ENCODE peak calls at places on chromosomes 7 and 10, in ten cellular contexts. One of them, this sample, is unnamed.

GRCh38 chr10:79082035-79082373 is 13.2 kb downstream of the ZMIZ1 start:
- DNase-seq in GM12865: no peak
- DNase-seq in GM04504: no peak
- DNase-seq in T1000: no peak
- DNase-seq in endothelial cell: no peak
- DNase-seq in esophagus squamous epithelium: no peak
- DNase-seq in activated T-cell treated with anti-CD3 and anti-CD28 coated beads for 24 hours: no peak
- DNase-seq in renal cortical epithelial cell: no peak
- DNase-seq in KBM-7: no peak
- DNase-seq in ureter: no peak
- DNase-seq in this sample: no peak

GRCh38 chr10:93445097-93445960 is 36.8 kb downstream of the MYOF start:
- DNase-seq in renal cortical epithelial cell: peak
- DNase-seq in T1000: peak
- DNase-seq in KBM-7: no peak
- DNase-seq in GM04504: peak
- DNase-seq in ureter: peak
- DNase-seq in esophagus squamous epithelium: peak
- DNase-seq in endothelial cell: peak
- DNase-seq in activated T-cell treated with anti-CD3 and anti-CD28 coated beads for 24 hours: no peak
- DNase-seq in GM12865: peak
- DNase-seq in this sample: no peak

GRCh38 chr7:151083071-151083823 is at the start of gene TMUB1:
- DNase-seq in GM12865: peak
- DNase-seq in esophagus squamous epithelium: peak
- DNase-seq in endothelial cell: peak
- DNase-seq in ureter: peak
- DNase-seq in KBM-7: peak
- DNase-seq in GM04504: no peak
- DNase-seq in renal cortical epithelial cell: no peak
- DNase-seq in activated T-cell treated with anti-CD3 and anti-CD28 coated beads for 24 hours: peak
- DNase-seq in T1000: peak
- DNase-seq in this sample: peak

GRCh38 chr7:101021703-101022102 is 1.8 kb downstream of the MUC17 start:
- DNase-seq in T1000: no peak
- DNase-seq in renal cortical epithelial cell: no peak
- DNase-seq in KBM-7: no peak
- DNase-seq in esophagus squamous epithelium: no peak
- DNase-seq in GM12865: no peak
- DNase-seq in activated T-cell treated with anti-CD3 and anti-CD28 coated beads for 24 hours: no peak
- DNase-seq in GM04504: no peak
- DNase-seq in ureter: no peak
- DNase-seq in endothelial cell: no peak
- DNase-seq in this sample: no peak

GRCh38 chr7:16063691-16064090 is 357.6 kb downstream of the CRPPA start:
- DNase-seq in KBM-7: no peak
- DNase-seq in activated T-cell treated with anti-CD3 and anti-CD28 coated beads for 24 hours: no peak
- DNase-seq in GM12865: no peak
- DNase-seq in endothelial cell: no peak
- DNase-seq in renal cortical epithelial cell: no peak
- DNase-seq in ureter: no peak
- DNase-seq in GM04504: peak
- DNase-seq in esophagus squamous epithelium: no peak
- DNase-seq in T1000: no peak
- DNase-seq in this sample: no peak

GRCh38 chr10:78803710-78804109 is 265.1 kb upstream of the ZMIZ1 start:
- DNase-seq in renal cortical epithelial cell: no peak
- DNase-seq in GM04504: no peak
- DNase-seq in esophagus squamous epithelium: no peak
- DNase-seq in activated T-cell treated with anti-CD3 and anti-CD28 coated beads for 24 hours: no peak
- DNase-seq in ureter: no peak
- DNase-seq in T1000: no peak
- DNase-seq in endothelial cell: no peak
- DNase-seq in KBM-7: no peak
- DNase-seq in GM12865: no peak
- DNase-seq in this sample: no peak

GRCh38 chr7:144102041-144102440 is 7.3 kb upstream of the OR2A2 start:
- DNase-seq in activated T-cell treated with anti-CD3 and anti-CD28 coated beads for 24 hours: no peak
- DNase-seq in endothelial cell: no peak
- DNase-seq in renal cortical epithelial cell: no peak
- DNase-seq in ureter: no peak
- DNase-seq in KBM-7: no peak
- DNase-seq in GM04504: no peak
- DNase-seq in T1000: no peak
- DNase-seq in esophagus squamous epithelium: no peak
- DNase-seq in GM12865: no peak
- DNase-seq in this sample: no peak

GRCh38 chr7:44980393-44981034 is 1.7 kb upstream of the MYO1G start:
- DNase-seq in GM12865: peak
- DNase-seq in esophagus squamous epithelium: no peak
- DNase-seq in T1000: no peak
- DNase-seq in renal cortical epithelial cell: no peak
- DNase-seq in activated T-cell treated with anti-CD3 and anti-CD28 coated beads for 24 hours: peak
- DNase-seq in endothelial cell: no peak
- DNase-seq in GM04504: no peak
- DNase-seq in ureter: no peak
- DNase-seq in KBM-7: peak
- DNase-seq in this sample: peak

GRCh38 chr7:15751191-15751701 is 64.8 kb upstream of the MEOX2 start:
- DNase-seq in endothelial cell: no peak
- DNase-seq in renal cortical epithelial cell: no peak
- DNase-seq in GM12865: no peak
- DNase-seq in ureter: no peak
- DNase-seq in esophagus squamous epithelium: no peak
- DNase-seq in T1000: no peak
- DNase-seq in activated T-cell treated with anti-CD3 and anti-CD28 coated beads for 24 hours: no peak
- DNase-seq in KBM-7: no peak
- DNase-seq in GM04504: peak
- DNase-seq in this sample: no peak

GRCh38 chr10:4914213-4914850 is 48.9 kb upstream of the AKR1C1 start:
- DNase-seq in ureter: no peak
- DNase-seq in GM12865: no peak
- DNase-seq in T1000: no peak
- DNase-seq in renal cortical epithelial cell: no peak
- DNase-seq in esophagus squamous epithelium: no peak
- DNase-seq in KBM-7: no peak
- DNase-seq in endothelial cell: no peak
- DNase-seq in activated T-cell treated with anti-CD3 and anti-CD28 coated beads for 24 hours: no peak
- DNase-seq in GM04504: no peak
- DNase-seq in this sample: no peak

GRCh38 chr10:10438335-10439123 is 579.1 kb upstream of the CELF2 start:
- DNase-seq in KBM-7: no peak
- DNase-seq in esophagus squamous epithelium: no peak
- DNase-seq in endothelial cell: no peak
- DNase-seq in GM04504: no peak
- DNase-seq in GM12865: no peak
- DNase-seq in activated T-cell treated with anti-CD3 and anti-CD28 coated beads for 24 hours: no peak
- DNase-seq in T1000: no peak
- DNase-seq in ureter: no peak
- DNase-seq in renal cortical epithelial cell: no peak
- DNase-seq in this sample: no peak

GRCh38 chr10:43981232-43981631 is 332.6 kb upstream of the ZNF32 start:
- DNase-seq in activated T-cell treated with anti-CD3 and anti-CD28 coated beads for 24 hours: no peak
- DNase-seq in GM12865: no peak
- DNase-seq in KBM-7: no peak
- DNase-seq in T1000: no peak
- DNase-seq in GM04504: no peak
- DNase-seq in endothelial cell: no peak
- DNase-seq in renal cortical epithelial cell: no peak
- DNase-seq in esophagus squamous epithelium: no peak
- DNase-seq in ureter: peak
- DNase-seq in this sample: no peak

GRCh38 chr10:73117976-73118743 is 7.9 kb downstream of the NUDT13 start:
- DNase-seq in GM04504: no peak
- DNase-seq in esophagus squamous epithelium: no peak
- DNase-seq in T1000: no peak
- DNase-seq in endothelial cell: no peak
- DNase-seq in GM12865: peak
- DNase-seq in activated T-cell treated with anti-CD3 and anti-CD28 coated beads for 24 hours: no peak
- DNase-seq in KBM-7: no peak
- DNase-seq in renal cortical epithelial cell: peak
- DNase-seq in ureter: no peak
- DNase-seq in this sample: no peak